ENCODE peak calls at places on chromosomes 16 and 17, in nine cellular contexts. X is A549; A is AG04450; R is PC-9; G is breast epithelium; Y is tibial artery; D is heart right ventricle; L is sigmoid colon; F is CD4-positive, alpha-beta T cell. U is an unnamed sample.
A peak's percentile ranks its signal among the peaks of the same experiment; 100 is the strongest.

GRCh38 chr16:87460936-87461335 is 31.9 kb downstream of the ZCCHC14 start:
- DNase-seq in L (no peak), D (no peak), A (no peak), Y (no peak), G (no peak), F (no peak), X (no peak), R (no peak), U (no peak)

GRCh38 chr17:64007838-64008282 is 9.7 kb downstream of the PRR29 start:
- DNase-seq in R (no peak), A (no peak), L (no peak), G (no peak), D (no peak), X (no peak), F (no peak), Y (peak; percentile 62), U (no peak)

GRCh38 chr16:88637797-88638196 is 575 bp upstream of the IL17C start:
- DNase-seq in A (no peak), L (no peak), X (no peak), Y (no peak), R (no peak), D (no peak), G (no peak), F (no peak), U (no peak)

GRCh38 chr17:82790391-82790790 is 38.5 kb downstream of the TBCD start:
- DNase-seq in A (no peak), F (no peak), R (no peak), X (no peak), G (no peak), L (no peak), D (no peak), Y (no peak), U (no peak)

GRCh38 chr16:89581861-89582563 is 6.5 kb downstream of the CPNE7 start:
- DNase-seq in D (no peak), A (no peak), L (no peak), F (no peak), R (peak; percentile 71), X (no peak), Y (no peak), G (peak; percentile 68), U (no peak)

GRCh38 chr17:45844695-45845375 is at the start of gene SPPL2C:
- DNase-seq in F (no peak), R (no peak), A (no peak), G (no peak), D (no peak), L (no peak), Y (no peak), X (no peak), U (no peak)

GRCh38 chr17:15213381-15214087 is 51.6 kb downstream of the PMP22 start:
- DNase-seq in R (no peak), A (no peak), L (no peak), Y (no peak), G (no peak), D (no peak), F (no peak), X (no peak), U (no peak)

GRCh38 chr17:3008336-3009279 is 54.8 kb downstream of the OR1D5 start:
- DNase-seq in Y (no peak), D (no peak), F (no peak), L (peak; percentile 52), G (no peak), R (no peak), X (no peak), A (no peak), U (no peak)

GRCh38 chr16:730666-731509 is 4.0 kb downstream of the HAGHL start:
- DNase-seq in A (no peak), X (no peak), Y (no peak), D (no peak), G (no peak), L (no peak), R (no peak), F (no peak), U (no peak)

GRCh38 chr16:22638393-22639206 is 127.9 kb downstream of the NPIPB5 start:
- DNase-seq in Y (no peak), G (no peak), R (no peak), D (no peak), A (no peak), L (no peak), X (no peak), F (no peak), U (peak; percentile 13)

GRCh38 chr17:35449371-35449931 is 885 bp upstream of the SLFN13 start:
- DNase-seq in L (peak; percentile 80), X (no peak), A (no peak), R (no peak), F (no peak), G (no peak), D (peak; percentile 26), Y (peak; percentile 63), U (no peak)

GRCh38 chr16:86882586-86883280 is 304.4 kb downstream of the FOXL1 start:
- DNase-seq in R (no peak), Y (peak; percentile 80), X (no peak), L (peak; percentile 59), G (no peak), F (no peak), D (peak; percentile 52), A (peak; percentile 63), U (no peak)

GRCh38 chr17:17561408-17562144 is 29.9 kb downstream of the PEMT start:
- DNase-seq in Y (peak; percentile 74), G (peak; percentile 76), D (peak; percentile 47), A (no peak), R (no peak), X (no peak), L (no peak), F (no peak), U (no peak)

GRCh38 chr17:38922538-38923291 is 2.7 kb upstream of the LASP1NB start:
- DNase-seq in G (peak; percentile 44), R (peak; percentile 38), F (no peak), D (peak; percentile 34), L (peak; percentile 92), A (no peak), X (no peak), Y (peak; percentile 90), U (no peak)

GRCh38 chr17:68035131-68035522 is 408 bp upstream of the KPNA2 start:
- DNase-seq in X (peak; percentile 95), R (peak; percentile 91), D (peak; percentile 94), L (peak; percentile 96), G (peak; percentile 89), A (no peak), Y (peak; percentile 96), F (peak; percentile 85), U (no peak)

GRCh38 chr16:3959148-3959547 is 78.6 kb upstream of the CREBBP start:
- DNase-seq in D (no peak), F (no peak), A (no peak), G (no peak), R (peak; percentile 33), X (no peak), Y (no peak), L (no peak), U (no peak)

GRCh38 chr17:7213895-7214299 is 5.7 kb downstream of the DLG4 start:
- DNase-seq in Y (no peak), L (peak; percentile 92), G (no peak), D (no peak), X (peak; percentile 94), F (no peak), R (no peak), A (no peak), U (no peak)

GRCh38 chr16:10859650-10860049 is 17.4 kb upstream of the CIITA start:
- DNase-seq in Y (peak; percentile 61), G (no peak), L (no peak), A (no peak), F (no peak), R (no peak), D (no peak), X (no peak), U (no peak)

GRCh38 chr17:42025191-42025579 is 5.3 kb downstream of the NKIRAS2 start:
- DNase-seq in G (no peak), X (no peak), A (no peak), D (no peak), L (no peak), Y (no peak), R (no peak), F (no peak), U (no peak)
- H3K27ac ChIP-seq in G (peak overlapping the region; percentile 75), X (peak overlapping the region; percentile 42), A (peak overlapping the region; percentile 85), D (peak overlapping the region; percentile 41), L (peak overlapping the region; percentile 56), Y (no peak overlapping the region), R (peak overlapping the region; percentile 61), F (no peak overlapping the region), U (no peak overlapping the region)

GRCh38 chr16:84933774-84934571 is 77.4 kb downstream of the ZDHHC7 start:
- DNase-seq in A (no peak), X (no peak), Y (peak; percentile 96), G (no peak), L (peak; percentile 87), R (no peak), F (no peak), D (peak; percentile 86), U (no peak)
- H3K27ac ChIP-seq in A (no peak overlapping the region), X (no peak overlapping the region), Y (peak overlapping the region; percentile 75), G (peak overlapping the region; percentile 50), L (peak overlapping the region; percentile 50), R (no peak overlapping the region), F (no peak overlapping the region), D (peak overlapping the region; percentile 86), U (no peak overlapping the region)

DNA sequence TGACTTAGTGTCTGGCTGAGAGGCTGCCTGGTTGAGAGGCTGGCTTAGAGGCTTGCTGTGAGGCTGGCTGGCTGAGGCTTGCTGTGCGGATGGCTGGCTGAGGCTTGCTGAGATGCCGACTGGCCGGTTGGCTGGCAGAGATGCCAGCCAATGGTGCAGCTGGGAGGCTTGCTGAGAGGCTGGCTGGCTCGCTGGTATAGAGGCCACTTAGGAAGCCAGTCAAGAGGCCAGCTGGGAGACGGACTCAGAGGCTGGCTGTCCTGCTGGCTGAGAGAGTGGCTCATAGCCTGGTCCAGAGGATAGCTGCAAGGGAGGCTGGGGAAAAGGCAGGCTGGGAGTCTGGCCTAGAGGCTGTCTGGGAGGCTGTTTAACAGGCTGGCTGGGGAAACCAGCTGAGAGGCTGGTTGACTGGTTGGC is 37.3 kb upstream of the ACSM2B start:
- DNase-seq in F (no peak), A (no peak), Y (no peak), L (no peak), D (no peak), X (no peak), R (no peak), G (no peak), U (no peak)
- H3K27ac ChIP-seq in F (no peak overlapping the region), A (no peak overlapping the region), Y (peak overlapping the region; percentile 95), L (peak overlapping the region; percentile 50), D (no peak overlapping the region), X (no peak overlapping the region), R (no peak overlapping the region), G (no peak overlapping the region), U (no peak overlapping the region)

GRCh38 chr16:67100569-67101300 is 9.0 kb upstream of the PHAF1 start:
- DNase-seq in F (no peak), G (no peak), R (no peak), X (peak; percentile 49), A (no peak), L (no peak), D (no peak), Y (no peak), U (no peak)

GRCh38 chr16:67101683-67102082 is 8.1 kb upstream of the PHAF1 start:
- DNase-seq in R (no peak), F (no peak), A (no peak), Y (no peak), X (no peak), L (no peak), G (no peak), D (no peak), U (no peak)

GRCh38 chr16:67101301-67101675 is 8.5 kb upstream of the PHAF1 start:
- DNase-seq in L (no peak), X (no peak), Y (no peak), A (no peak), G (no peak), R (no peak), F (no peak), D (no peak), U (no peak)

GRCh38 chr16:67093098-67093732 is 16.5 kb upstream of the PHAF1 start:
- DNase-seq in Y (no peak), G (no peak), X (no peak), F (no peak), R (no peak), A (no peak), D (no peak), L (no peak), U (no peak)

GRCh38 chr16:67098599-67098998 is 11.1 kb upstream of the PHAF1 start:
- DNase-seq in R (no peak), D (no peak), A (no peak), L (no peak), Y (no peak), F (no peak), G (no peak), X (no peak), U (no peak)
- H3K27ac ChIP-seq in R (peak overlapping the region; percentile 6), D (no peak overlapping the region), A (no peak overlapping the region), L (no peak overlapping the region), Y (no peak overlapping the region), F (no peak overlapping the region), G (no peak overlapping the region), X (no peak overlapping the region), U (no peak overlapping the region)